ENCODE peak calls at places on chromosomes 7 and 10, in four cellular contexts. One of them, this sample, is unnamed.

GRCh38 chr7:131555565-131556054 is 818 bp downstream of the PODXL start:
- DNase-seq in K562: no peak
- DNase-seq in GM12878: no peak
- DNase-seq in HepG2: no peak
- DNase-seq in this sample: no peak

GRCh38 chr7:620052-620451 is 100.4 kb upstream of the PDGFA start:
- DNase-seq in K562: peak
- DNase-seq in GM12878: no peak
- DNase-seq in HepG2: no peak
- DNase-seq in this sample: no peak

GRCh38 chr7:54292171-54292925 is 249.8 kb upstream of the VSTM2A start:
- DNase-seq in K562: no peak
- DNase-seq in GM12878: no peak
- DNase-seq in HepG2: no peak
- DNase-seq in this sample: no peak

GRCh38 chr10:71045188-71045841 is 156.9 kb upstream of the PCBD1 start:
- DNase-seq in K562: no peak
- DNase-seq in GM12878: no peak
- DNase-seq in HepG2: no peak
- DNase-seq in this sample: no peak

GRCh38 chr10:103180491-103180890 is 12.6 kb downstream of the NT5C2 start:
- DNase-seq in K562: no peak
- DNase-seq in GM12878: no peak
- DNase-seq in HepG2: no peak
- DNase-seq in this sample: no peak

GRCh38 chr10:102452672-102453340 is 1.5 kb upstream of the C10orf95 start:
- DNase-seq in K562: peak
- DNase-seq in GM12878: no peak
- DNase-seq in HepG2: no peak
- DNase-seq in this sample: no peak

GRCh38 chr7:94512735-94513564 is 3.3 kb downstream of the CASD1 start:
- DNase-seq in K562: no peak
- DNase-seq in GM12878: no peak
- DNase-seq in HepG2: no peak
- DNase-seq in this sample: no peak

GRCh38 chr10:21978191-21978862 is 25.2 kb downstream of the DNAJC1 start:
- DNase-seq in K562: no peak
- DNase-seq in GM12878: no peak
- DNase-seq in HepG2: no peak
- DNase-seq in this sample: no peak

GRCh38 chr10:97234403-97234802 is 48.6 kb upstream of the SLIT1 start:
- DNase-seq in K562: no peak
- DNase-seq in GM12878: no peak
- DNase-seq in HepG2: peak
- DNase-seq in this sample: peak

GRCh38 chr7:31122649-31123058 is 70.5 kb downstream of the ADCYAP1R1 start:
- DNase-seq in K562: peak
- DNase-seq in GM12878: no peak
- DNase-seq in HepG2: peak
- DNase-seq in this sample: peak

GRCh38 chr10:109895095-109895818 is 28.1 kb downstream of the XPNPEP1 start:
- DNase-seq in K562: no peak
- DNase-seq in GM12878: no peak
- DNase-seq in HepG2: no peak
- DNase-seq in this sample: no peak

GRCh38 chr7:123494193-123494796 is 40.1 kb downstream of the IQUB start:
- DNase-seq in K562: peak
- DNase-seq in GM12878: no peak
- DNase-seq in HepG2: peak
- DNase-seq in this sample: peak

GRCh38 chr7:106462365-106462859 is 177.6 kb upstream of the NAMPT start:
- DNase-seq in K562: peak
- DNase-seq in GM12878: peak
- DNase-seq in HepG2: peak
- DNase-seq in this sample: peak

GRCh38 chr10:18164093-18164492 is 23.9 kb downstream of the CACNB2 start:
- DNase-seq in K562: no peak
- DNase-seq in GM12878: no peak
- DNase-seq in HepG2: no peak
- DNase-seq in this sample: no peak

GRCh38 chr7:93117327-93117726 is 452 bp downstream of the SAMD9 start:
- DNase-seq in K562: no peak
- DNase-seq in GM12878: no peak
- DNase-seq in HepG2: no peak
- DNase-seq in this sample: no peak

GRCh38 chr7:44561962-44562621 is 11.6 kb downstream of the DDX56 start:
- DNase-seq in K562: peak
- DNase-seq in GM12878: no peak
- DNase-seq in HepG2: peak
- DNase-seq in this sample: peak

GRCh38 chr10:8113616-8114015 is 59.1 kb downstream of the GATA3 start:
- DNase-seq in K562: no peak
- DNase-seq in GM12878: no peak
- DNase-seq in HepG2: no peak
- DNase-seq in this sample: no peak

GRCh38 chr7:69564454-69565417 is 33.5 kb upstream of the AUTS2 start:
- DNase-seq in K562: no peak
- DNase-seq in GM12878: peak
- DNase-seq in HepG2: peak
- DNase-seq in this sample: no peak

DNA sequence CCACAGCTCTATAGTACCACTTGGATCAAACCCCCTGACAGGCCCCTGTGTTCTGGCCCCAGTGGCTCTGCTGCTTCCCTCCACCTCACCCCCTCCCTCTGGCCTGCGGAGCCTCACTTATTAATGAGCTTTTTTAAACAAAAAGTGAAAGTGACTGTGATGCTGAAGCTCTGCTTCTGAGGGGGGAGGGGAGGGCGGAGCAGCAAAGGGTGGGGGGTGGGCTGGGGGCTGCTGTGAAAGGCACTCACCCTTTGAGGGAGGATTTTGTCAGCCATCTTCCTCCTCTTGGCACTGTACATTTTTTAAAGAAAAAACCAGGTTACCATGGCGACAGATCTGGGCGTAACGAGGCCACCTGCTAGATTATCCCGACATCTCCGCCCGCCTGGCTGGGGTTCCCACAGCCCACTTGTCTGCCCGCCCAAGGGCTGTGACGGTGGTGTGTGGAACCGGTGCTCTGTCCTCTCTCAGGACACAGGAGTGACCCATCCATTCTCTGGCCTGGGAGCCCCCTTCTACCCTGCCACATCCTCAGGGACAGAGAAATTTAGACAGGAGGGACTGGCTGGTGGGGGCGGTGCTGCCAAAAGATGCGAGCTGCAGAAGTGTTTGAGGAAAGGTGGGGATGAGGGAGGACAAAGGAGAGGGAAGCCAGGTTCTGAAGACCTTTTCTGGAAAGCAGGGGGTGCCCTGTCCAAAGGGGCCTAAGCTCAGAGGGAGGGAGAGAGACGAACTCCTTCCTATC is 4.9 kb downstream of the SMARCD3 start:
- DNase-seq in K562: no peak
- DNase-seq in GM12878: no peak
- DNase-seq in HepG2: no peak
- DNase-seq in this sample: no peak
- TF ChIP-seq JUNB in K562: no peak
- TF ChIP-seq JUNB in GM12878: no peak
- TF ChIP-seq JUNB in HepG2: no peak
- TF ChIP-seq JUNB in this sample: no peak

GRCh38 chr7:71566376-71566775 is 434.4 kb downstream of the GALNT17 start:
- DNase-seq in K562: no peak
- DNase-seq in GM12878: no peak
- DNase-seq in HepG2: no peak
- DNase-seq in this sample: no peak

GRCh38 chr7:71559214-71559613 is 427.3 kb downstream of the GALNT17 start:
- DNase-seq in K562: no peak
- DNase-seq in GM12878: no peak
- DNase-seq in HepG2: no peak
- DNase-seq in this sample: no peak

GRCh38 chr7:71566991-71567390 is 435.0 kb downstream of the GALNT17 start:
- DNase-seq in K562: no peak
- DNase-seq in GM12878: no peak
- DNase-seq in HepG2: no peak
- DNase-seq in this sample: no peak

GRCh38 chr7:71558806-71559205 is 426.9 kb downstream of the GALNT17 start:
- DNase-seq in K562: no peak
- DNase-seq in GM12878: no peak
- DNase-seq in HepG2: no peak
- DNase-seq in this sample: no peak

GRCh38 chr7:71563276-71563675 is 431.3 kb downstream of the GALNT17 start:
- DNase-seq in K562: no peak
- DNase-seq in GM12878: no peak
- DNase-seq in HepG2: no peak
- DNase-seq in this sample: no peak
- TF ChIP-seq RFX5 in K562: no peak
- TF ChIP-seq RFX5 in GM12878: no peak
- TF ChIP-seq RFX5 in HepG2: no peak
- TF ChIP-seq RFX5 in this sample: no peak

GRCh38 chr10:5092375-5092774 is 1.8 kb upstream of the AKR1C3 start:
- DNase-seq in K562: no peak
- DNase-seq in GM12878: no peak
- DNase-seq in HepG2: no peak
- DNase-seq in this sample: no peak

GRCh38 chr10:5094265-5095205 is at the start of gene AKR1C3:
- DNase-seq in K562: peak
- DNase-seq in GM12878: no peak
- DNase-seq in HepG2: peak
- DNase-seq in this sample: peak

GRCh38 chr10:5090551-5090950 is 3.7 kb upstream of the AKR1C3 start:
- DNase-seq in K562: no peak
- DNase-seq in GM12878: no peak
- DNase-seq in HepG2: no peak
- DNase-seq in this sample: no peak

GRCh38 chr10:5091196-5091595 is 3.0 kb upstream of the AKR1C3 start:
- DNase-seq in K562: no peak
- DNase-seq in GM12878: no peak
- DNase-seq in HepG2: no peak
- DNase-seq in this sample: no peak

DNA sequence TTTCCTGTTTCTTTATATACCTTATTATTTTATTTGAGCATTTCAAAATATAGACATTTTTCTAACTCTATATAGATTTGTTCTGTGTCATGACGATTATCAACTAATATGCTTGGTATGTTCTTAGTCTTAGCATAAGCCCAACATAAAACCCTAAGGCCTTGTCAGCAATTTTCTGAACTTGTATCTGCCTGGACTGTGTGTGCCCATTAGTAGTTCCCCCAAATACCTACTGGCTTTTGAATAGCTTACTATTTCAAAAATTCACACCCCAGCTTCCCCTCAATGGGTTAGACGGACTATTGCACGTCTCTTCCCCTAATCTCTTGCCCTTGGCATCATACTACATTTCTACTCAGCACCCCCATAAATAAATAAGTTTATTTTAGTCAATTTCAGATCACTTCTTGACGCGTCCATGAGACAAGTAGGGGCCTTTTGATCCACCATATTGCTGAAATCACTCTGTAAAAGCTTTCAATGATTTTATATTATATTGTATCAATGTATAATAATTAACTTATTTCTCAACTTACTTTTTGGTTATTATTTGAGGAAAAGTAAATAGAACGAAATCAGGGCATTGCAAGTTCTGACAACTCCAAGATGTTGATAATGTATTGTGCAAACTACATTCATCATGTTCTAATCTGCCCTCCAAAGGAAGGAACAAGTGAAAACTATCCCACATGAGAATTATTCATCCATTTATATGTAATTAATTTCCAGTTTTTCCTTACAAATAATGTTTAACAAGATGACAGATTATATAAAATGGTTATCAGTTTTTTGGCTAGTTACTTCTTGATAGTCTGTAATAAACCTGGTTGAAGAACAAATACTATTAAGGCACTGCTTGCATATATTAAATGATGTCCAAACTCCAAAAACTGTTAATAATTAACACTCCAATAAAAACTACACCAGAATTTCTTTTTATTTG is 1.1 kb upstream of the AKR1C3 start:
- DNase-seq in K562: no peak
- DNase-seq in GM12878: no peak
- DNase-seq in HepG2: no peak
- DNase-seq in this sample: no peak
- TF ChIP-seq ESRRA in K562: no peak
- TF ChIP-seq ESRRA in GM12878: no peak
- TF ChIP-seq ESRRA in HepG2: no peak
- TF ChIP-seq ESRRA in this sample: no peak

GRCh38 chr10:114502071-114502470 is 97.8 kb upstream of the AFAP1L2 start:
- DNase-seq in K562: no peak
- DNase-seq in GM12878: no peak
- DNase-seq in HepG2: no peak
- DNase-seq in this sample: no peak

GRCh38 chr10:114504769-114505579 is 100.7 kb upstream of the AFAP1L2 start:
- DNase-seq in K562: no peak
- DNase-seq in GM12878: no peak
- DNase-seq in HepG2: peak
- DNase-seq in this sample: peak

GRCh38 chr10:114507449-114507848 is 103.1 kb upstream of the AFAP1L2 start:
- DNase-seq in K562: no peak
- DNase-seq in GM12878: no peak
- DNase-seq in HepG2: no peak
- DNase-seq in this sample: no peak

GRCh38 chr10:114508376-114508775 is 104.1 kb upstream of the AFAP1L2 start:
- DNase-seq in K562: no peak
- DNase-seq in GM12878: no peak
- DNase-seq in HepG2: peak
- DNase-seq in this sample: no peak

DNA sequence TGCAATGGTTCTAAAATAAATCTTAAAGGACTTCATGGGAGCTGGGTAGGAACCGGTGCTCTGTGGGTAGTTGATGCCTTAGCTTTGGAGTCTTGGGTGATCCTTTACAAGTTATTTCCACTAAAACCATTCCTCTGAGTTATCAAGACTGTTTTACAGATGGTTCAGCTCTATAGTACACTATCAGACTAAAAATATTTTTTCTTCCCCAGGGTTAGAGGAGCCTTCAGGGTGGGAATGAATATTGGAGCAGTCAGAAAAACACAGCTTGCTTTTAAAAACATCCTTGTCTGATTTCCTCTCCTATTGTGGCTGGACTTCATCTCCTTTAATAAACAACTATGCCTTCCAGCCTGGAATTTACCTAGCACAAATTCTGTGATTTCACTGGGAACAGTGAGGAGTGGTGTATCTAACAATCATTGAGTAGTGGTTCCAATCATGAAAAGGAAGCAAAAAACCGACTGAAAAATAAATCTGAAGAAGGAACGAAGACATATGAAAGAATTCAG is 102.6 kb upstream of the AFAP1L2 start:
- DNase-seq in K562: no peak
- DNase-seq in GM12878: no peak
- DNase-seq in HepG2: no peak
- DNase-seq in this sample: no peak
- TF ChIP-seq JUNB in K562: no peak
- TF ChIP-seq JUNB in GM12878: no peak
- TF ChIP-seq JUNB in HepG2: no peak
- TF ChIP-seq JUNB in this sample: no peak

DNA sequence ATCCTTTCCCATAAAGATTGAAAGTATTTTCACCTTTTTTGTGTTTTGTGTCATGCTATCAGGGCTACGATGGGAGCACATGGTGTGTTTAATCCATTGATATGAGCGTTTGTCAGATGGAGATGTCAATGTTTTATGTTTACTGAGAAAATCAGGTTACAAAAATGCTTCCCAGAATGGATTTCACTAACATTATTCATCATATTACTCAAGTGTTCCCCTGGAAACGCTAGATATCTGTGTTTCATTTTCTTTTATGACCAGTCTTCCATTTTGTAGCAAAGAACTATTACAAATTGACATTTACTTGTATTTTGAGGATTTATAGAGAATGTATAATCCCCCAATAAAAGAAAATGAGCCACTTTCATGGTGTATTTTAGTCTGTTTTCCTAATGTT is 293.5 kb upstream of the AKR1E2 start:
- DNase-seq in K562: no peak
- DNase-seq in GM12878: no peak
- DNase-seq in HepG2: no peak
- DNase-seq in this sample: no peak
- TF ChIP-seq RFX5 in K562: no peak
- TF ChIP-seq RFX5 in GM12878: no peak
- TF ChIP-seq RFX5 in HepG2: no peak
- TF ChIP-seq RFX5 in this sample: no peak

This sample was measured in A549.